ENCODE peak calls at places on chromosomes 4 and X, in ten cellular contexts. One of them, this sample, is unnamed.

GRCh38 chrX:120769576-120770341 is 105.9 kb downstream of the CT47B1 start:
- DNase-seq in A549: peak
- DNase-seq in heart right ventricle: no peak
- DNase-seq in MM.1S: peak
- DNase-seq in tibial nerve: no peak
- DNase-seq in thyroid gland: no peak
- DNase-seq in mammary epithelial cell: peak
- DNase-seq in gastrocnemius medialis: no peak
- DNase-seq in AG04450: no peak
- DNase-seq in cardiac muscle cell: peak
- DNase-seq in this sample: peak

GRCh38 chr4:153649572-153649991 is 34.5 kb upstream of the TLR2 start:
- DNase-seq in AG04450: no peak
- DNase-seq in A549: peak
- DNase-seq in thyroid gland: no peak
- DNase-seq in gastrocnemius medialis: no peak
- DNase-seq in heart right ventricle: no peak
- DNase-seq in cardiac muscle cell: peak
- DNase-seq in MM.1S: no peak
- DNase-seq in mammary epithelial cell: peak
- DNase-seq in tibial nerve: no peak
- DNase-seq in this sample: peak

GRCh38 chr4:96241819-96242218 is 401.9 kb downstream of the PDHA2 start:
- DNase-seq in AG04450: no peak
- DNase-seq in thyroid gland: no peak
- DNase-seq in heart right ventricle: no peak
- DNase-seq in gastrocnemius medialis: no peak
- DNase-seq in A549: no peak
- DNase-seq in tibial nerve: no peak
- DNase-seq in MM.1S: no peak
- DNase-seq in cardiac muscle cell: no peak
- DNase-seq in mammary epithelial cell: no peak
- DNase-seq in this sample: no peak

GRCh38 chr4:186829740-186830449 is 106.2 kb upstream of the FAT1 start:
- DNase-seq in cardiac muscle cell: no peak
- DNase-seq in mammary epithelial cell: no peak
- DNase-seq in heart right ventricle: no peak
- DNase-seq in gastrocnemius medialis: no peak
- DNase-seq in AG04450: no peak
- DNase-seq in thyroid gland: no peak
- DNase-seq in MM.1S: peak
- DNase-seq in tibial nerve: no peak
- DNase-seq in A549: peak
- DNase-seq in this sample: no peak

GRCh38 chr4:182971702-182972101 is 54.5 kb upstream of the DCTD start:
- DNase-seq in heart right ventricle: no peak
- DNase-seq in tibial nerve: no peak
- DNase-seq in gastrocnemius medialis: no peak
- DNase-seq in A549: no peak
- DNase-seq in mammary epithelial cell: no peak
- DNase-seq in cardiac muscle cell: no peak
- DNase-seq in AG04450: no peak
- DNase-seq in MM.1S: no peak
- DNase-seq in thyroid gland: no peak
- DNase-seq in this sample: no peak

GRCh38 chr4:178205826-178206225 is 763.6 kb upstream of the AGA start:
- DNase-seq in heart right ventricle: no peak
- DNase-seq in MM.1S: no peak
- DNase-seq in AG04450: no peak
- DNase-seq in cardiac muscle cell: no peak
- DNase-seq in A549: no peak
- DNase-seq in gastrocnemius medialis: no peak
- DNase-seq in thyroid gland: no peak
- DNase-seq in tibial nerve: no peak
- DNase-seq in mammary epithelial cell: no peak
- DNase-seq in this sample: peak

GRCh38 chr4:10664408-10664807 is 20.2 kb downstream of the CLNK start:
- DNase-seq in tibial nerve: peak
- DNase-seq in A549: peak
- DNase-seq in AG04450: peak
- DNase-seq in mammary epithelial cell: peak
- DNase-seq in MM.1S: no peak
- DNase-seq in thyroid gland: peak
- DNase-seq in heart right ventricle: no peak
- DNase-seq in gastrocnemius medialis: no peak
- DNase-seq in cardiac muscle cell: no peak
- DNase-seq in this sample: peak

GRCh38 chrX:40132751-40133150 is 35.0 kb upstream of the BCOR start:
- DNase-seq in tibial nerve: peak
- DNase-seq in AG04450: no peak
- DNase-seq in gastrocnemius medialis: peak
- DNase-seq in thyroid gland: peak
- DNase-seq in mammary epithelial cell: peak
- DNase-seq in A549: peak
- DNase-seq in heart right ventricle: peak
- DNase-seq in MM.1S: no peak
- DNase-seq in cardiac muscle cell: no peak
- DNase-seq in this sample: peak

GRCh38 chr4:16750882-16751642 is 147.4 kb downstream of the LDB2 start:
- DNase-seq in tibial nerve: no peak
- DNase-seq in MM.1S: no peak
- DNase-seq in gastrocnemius medialis: no peak
- DNase-seq in thyroid gland: no peak
- DNase-seq in heart right ventricle: no peak
- DNase-seq in cardiac muscle cell: no peak
- DNase-seq in AG04450: no peak
- DNase-seq in A549: no peak
- DNase-seq in mammary epithelial cell: no peak
- DNase-seq in this sample: no peak

DNA sequence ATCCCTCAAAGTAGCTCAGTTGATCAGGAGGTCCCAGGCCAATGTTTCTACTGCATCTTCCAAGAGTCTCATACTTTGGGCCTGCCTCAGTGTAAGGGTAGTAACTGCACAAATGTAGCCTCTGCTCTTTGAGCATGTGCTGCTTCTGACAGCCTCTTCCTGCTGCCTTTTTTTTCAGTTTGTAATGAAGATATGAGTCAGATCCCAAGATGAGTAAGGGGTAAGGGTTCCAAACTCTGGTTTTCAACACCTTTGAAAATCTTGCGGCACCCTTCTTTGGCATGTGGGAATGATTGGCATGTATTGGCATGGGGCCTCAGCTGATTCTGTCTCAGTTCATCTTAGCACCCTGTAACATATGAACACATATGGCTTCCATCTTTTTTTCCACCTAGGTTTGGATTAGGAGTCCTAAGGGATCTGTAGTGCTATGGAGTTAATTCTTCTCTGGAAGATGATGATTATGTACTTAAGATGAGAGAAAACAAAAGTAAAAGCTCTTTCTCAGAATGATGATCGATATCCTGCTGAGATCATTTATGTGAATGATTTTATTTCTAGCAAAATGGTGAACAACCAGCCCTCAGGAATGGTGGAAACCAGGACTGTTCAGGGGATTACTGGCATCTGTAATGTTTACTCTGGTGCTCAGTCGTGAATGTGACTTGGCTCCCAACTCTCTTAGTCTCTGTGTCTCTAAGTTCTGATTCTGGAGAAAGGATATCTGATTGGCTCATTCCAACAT is 118.7 kb upstream of the PRPS2 start:
- DNase-seq in gastrocnemius medialis: no peak
- DNase-seq in heart right ventricle: no peak
- DNase-seq in A549: no peak
- DNase-seq in MM.1S: no peak
- DNase-seq in cardiac muscle cell: no peak
- DNase-seq in AG04450: no peak
- DNase-seq in thyroid gland: no peak
- DNase-seq in mammary epithelial cell: peak
- DNase-seq in tibial nerve: no peak
- DNase-seq in this sample: peak
- H3K27ac ChIP-seq in gastrocnemius medialis: no peak
- H3K27ac ChIP-seq in heart right ventricle: no peak
- H3K27ac ChIP-seq in A549: no peak
- H3K27ac ChIP-seq in MM.1S: no peak
- H3K27ac ChIP-seq in cardiac muscle cell: no peak
- H3K27ac ChIP-seq in AG04450: no peak
- H3K27ac ChIP-seq in thyroid gland: no peak
- H3K27ac ChIP-seq in mammary epithelial cell: no peak
- H3K27ac ChIP-seq in tibial nerve: no peak
- H3K27ac ChIP-seq in this sample: no peak

DNA sequence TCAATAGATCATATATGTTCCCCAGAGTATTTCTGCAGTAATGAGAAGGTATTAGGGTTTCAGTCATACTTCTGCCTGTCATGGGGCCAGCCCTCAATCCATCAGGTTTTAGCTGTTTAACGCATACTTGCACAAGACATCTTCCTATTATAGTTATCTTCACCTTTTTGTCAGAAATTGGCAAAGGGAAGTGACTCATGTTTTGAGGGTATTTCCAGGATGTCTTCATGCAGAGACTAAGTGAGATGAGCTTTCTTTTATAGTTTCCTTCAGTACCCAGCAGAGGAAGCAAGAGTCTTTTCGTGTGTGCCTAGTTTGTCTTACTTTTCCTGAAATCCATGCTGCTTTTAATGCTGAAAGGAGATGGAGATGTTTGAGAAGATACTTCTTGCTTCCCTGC is 9.5 kb downstream of the CSTF2 start:
- DNase-seq in thyroid gland: no peak
- DNase-seq in A549: no peak
- DNase-seq in mammary epithelial cell: peak
- DNase-seq in gastrocnemius medialis: no peak
- DNase-seq in AG04450: no peak
- DNase-seq in MM.1S: no peak
- DNase-seq in heart right ventricle: no peak
- DNase-seq in tibial nerve: no peak
- DNase-seq in cardiac muscle cell: no peak
- DNase-seq in this sample: peak
- TF ChIP-seq CTCF in thyroid gland: no peak
- TF ChIP-seq CTCF in A549: no peak
- TF ChIP-seq CTCF in mammary epithelial cell: no peak
- TF ChIP-seq CTCF in gastrocnemius medialis: no peak
- TF ChIP-seq CTCF in AG04450: peak
- TF ChIP-seq CTCF in MM.1S: no peak
- TF ChIP-seq CTCF in heart right ventricle: no peak
- TF ChIP-seq CTCF in tibial nerve: no peak
- TF ChIP-seq CTCF in cardiac muscle cell: no peak
- TF ChIP-seq CTCF in this sample: peak

GRCh38 chrX:1587161-1587560 is 4.2 kb upstream of the AKAP17A start:
- DNase-seq in thyroid gland: no peak
- DNase-seq in gastrocnemius medialis: no peak
- DNase-seq in MM.1S: peak
- DNase-seq in cardiac muscle cell: no peak
- DNase-seq in A549: no peak
- DNase-seq in mammary epithelial cell: no peak
- DNase-seq in heart right ventricle: no peak
- DNase-seq in AG04450: no peak
- DNase-seq in tibial nerve: no peak
- DNase-seq in this sample: no peak

GRCh38 chrX:1581132-1581531 is 10.3 kb upstream of the AKAP17A start:
- DNase-seq in cardiac muscle cell: peak
- DNase-seq in heart right ventricle: no peak
- DNase-seq in tibial nerve: peak
- DNase-seq in AG04450: no peak
- DNase-seq in gastrocnemius medialis: no peak
- DNase-seq in thyroid gland: peak
- DNase-seq in mammary epithelial cell: peak
- DNase-seq in MM.1S: peak
- DNase-seq in A549: peak
- DNase-seq in this sample: peak

GRCh38 chrX:1589356-1590130 is 1.9 kb upstream of the AKAP17A start:
- DNase-seq in mammary epithelial cell: no peak
- DNase-seq in AG04450: no peak
- DNase-seq in MM.1S: no peak
- DNase-seq in A549: no peak
- DNase-seq in gastrocnemius medialis: no peak
- DNase-seq in thyroid gland: no peak
- DNase-seq in tibial nerve: no peak
- DNase-seq in heart right ventricle: no peak
- DNase-seq in cardiac muscle cell: no peak
- DNase-seq in this sample: no peak

GRCh38 chrX:1582686-1583437 is 8.5 kb upstream of the AKAP17A start:
- DNase-seq in AG04450: no peak
- DNase-seq in cardiac muscle cell: no peak
- DNase-seq in A549: peak
- DNase-seq in mammary epithelial cell: peak
- DNase-seq in thyroid gland: no peak
- DNase-seq in tibial nerve: no peak
- DNase-seq in MM.1S: peak
- DNase-seq in gastrocnemius medialis: no peak
- DNase-seq in heart right ventricle: no peak
- DNase-seq in this sample: peak

DNA sequence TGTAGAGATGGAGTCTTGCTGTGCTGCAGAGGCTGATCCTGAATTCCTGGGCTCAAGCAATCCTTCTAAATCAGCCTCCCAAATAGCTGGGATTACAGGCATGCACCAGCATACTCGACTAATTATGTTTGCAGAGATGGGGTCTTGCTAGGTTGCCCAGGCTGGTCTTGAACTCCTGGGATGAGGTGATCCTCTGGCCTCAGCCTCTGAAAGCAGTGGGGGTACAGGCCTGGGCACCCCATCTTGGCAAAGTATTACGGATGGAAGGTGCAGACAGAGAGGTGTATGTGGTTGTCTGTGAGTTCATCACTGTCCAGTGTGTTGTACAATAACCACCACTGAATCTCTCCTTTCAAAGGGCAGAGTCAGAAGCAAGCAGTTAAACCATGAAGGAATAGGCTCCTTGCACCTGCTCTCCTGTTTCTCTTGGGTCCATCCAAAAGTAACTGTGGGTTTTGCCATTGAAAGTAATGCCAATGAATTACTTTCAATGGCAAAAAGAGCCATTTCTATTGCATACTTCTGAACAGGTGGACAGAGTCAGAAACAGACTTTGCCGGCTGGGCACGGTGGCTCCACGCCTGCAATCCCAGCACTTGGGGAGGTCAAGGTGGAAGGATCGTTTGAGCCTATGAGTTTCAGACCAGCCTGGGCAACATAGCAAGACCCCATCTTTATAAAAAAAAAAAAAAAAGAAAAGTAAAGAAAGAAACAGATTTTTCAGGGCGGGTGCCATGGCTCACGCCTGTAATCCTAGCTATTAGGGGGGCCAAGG is 7.0 kb upstream of the AKAP17A start:
- DNase-seq in heart right ventricle: no peak
- DNase-seq in AG04450: no peak
- DNase-seq in gastrocnemius medialis: no peak
- DNase-seq in cardiac muscle cell: no peak
- DNase-seq in MM.1S: no peak
- DNase-seq in mammary epithelial cell: no peak
- DNase-seq in tibial nerve: no peak
- DNase-seq in thyroid gland: no peak
- DNase-seq in A549: no peak
- DNase-seq in this sample: no peak
- H3K27ac ChIP-seq in heart right ventricle: no peak
- H3K27ac ChIP-seq in AG04450: no peak
- H3K27ac ChIP-seq in gastrocnemius medialis: no peak
- H3K27ac ChIP-seq in cardiac muscle cell: no peak
- H3K27ac ChIP-seq in MM.1S: peak
- H3K27ac ChIP-seq in mammary epithelial cell: no peak
- H3K27ac ChIP-seq in tibial nerve: no peak
- H3K27ac ChIP-seq in thyroid gland: no peak
- H3K27ac ChIP-seq in A549: no peak
- H3K27ac ChIP-seq in this sample: no peak

GRCh38 chrX:51802917-51803688 is 59.9 kb downstream of the GSPT2 start:
- DNase-seq in A549: peak
- DNase-seq in heart right ventricle: peak
- DNase-seq in thyroid gland: peak
- DNase-seq in MM.1S: peak
- DNase-seq in gastrocnemius medialis: peak
- DNase-seq in cardiac muscle cell: peak
- DNase-seq in tibial nerve: peak
- DNase-seq in mammary epithelial cell: peak
- DNase-seq in AG04450: peak
- DNase-seq in this sample: peak
- TF ChIP-seq CTCF in A549: peak
- TF ChIP-seq CTCF in heart right ventricle: no peak
- TF ChIP-seq CTCF in thyroid gland: no peak
- TF ChIP-seq CTCF in MM.1S: peak
- TF ChIP-seq CTCF in gastrocnemius medialis: no peak
- TF ChIP-seq CTCF in cardiac muscle cell: no peak
- TF ChIP-seq CTCF in tibial nerve: peak
- TF ChIP-seq CTCF in mammary epithelial cell: peak
- TF ChIP-seq CTCF in AG04450: peak
- TF ChIP-seq CTCF in this sample: peak

This sample was measured in foreskin keratinocyte.